ENCODE peak calls at places on chromosomes 12 and 14, in six cellular contexts. S is fibroblast of gingiva; X is stimulated activated CD4-positive, alpha-beta T cell treated with anti-CD3 and anti-CD28 coated beads, TNF-alpha, amount 100 ng/mL, for 4 hours; B is fibroblast of mammary gland; O is NCI-H146; C is endothelial cell. Y is an unnamed sample.

GRCh38 chr14:99038401-99038800 is 233.6 kb downstream of the BCL11B start:
- DNase-seq in X (no peak), O (no peak), C (no peak), B (peak; percentile 31), S (no peak), Y (no peak)

GRCh38 chr14:55450124-55450523 is 9.7 kb upstream of the TBPL2 start:
- DNase-seq in C (no peak), O (no peak), X (no peak), B (no peak), S (no peak), Y (no peak)

GRCh38 chr12:3152013-3152412 is 74.8 kb downstream of the TSPAN9 start:
- DNase-seq in B (peak; percentile 50), O (no peak), C (peak; percentile 33), X (no peak), S (no peak), Y (peak; percentile 52)

GRCh38 chr14:90405755-90406154 is 8.9 kb downstream of the CALM1 start:
- DNase-seq in B (no peak), S (no peak), O (no peak), C (no peak), X (no peak), Y (no peak)

GRCh38 chr12:19205120-19205519 is 75.6 kb downstream of the PLEKHA5 start:
- DNase-seq in C (no peak), X (no peak), O (peak; percentile 93), S (no peak), B (no peak), Y (peak; percentile 50)

GRCh38 chr12:56721721-56722120 is 3.4 kb downstream of the NACA start:
- DNase-seq in C (no peak), X (no peak), S (no peak), O (no peak), B (no peak), Y (no peak)

GRCh38 chr12:55683676-55684075 is 24.0 kb downstream of the ITGA7 start:
- DNase-seq in S (no peak), B (no peak), C (no peak), O (no peak), X (no peak), Y (no peak)

GRCh38 chr14:76826122-76826521 is at the start of gene LRRC74A:
- DNase-seq in S (no peak), B (no peak), C (no peak), X (no peak), O (no peak), Y (peak; percentile 17)

GRCh38 chr14:69877492-69877891 is 1.7 kb upstream of the SMOC1 start:
- DNase-seq in S (no peak), X (no peak), O (peak; percentile 10), B (peak; percentile 67), C (no peak), Y (peak; percentile 46)

GRCh38 chr12:42255221-42255874 is 17.3 kb upstream of the YAF2 start:
- DNase-seq in O (no peak), X (no peak), B (no peak), S (no peak), C (no peak), Y (no peak)

GRCh38 chr12:45619736-45620135 is 109.8 kb upstream of the ARID2 start:
- DNase-seq in B (no peak), C (no peak), S (no peak), O (no peak), X (no peak), Y (no peak)

GRCh38 chr12:25089738-25090137 is 105.2 kb downstream of the DNAI7 start:
- DNase-seq in C (no peak), S (no peak), X (no peak), O (no peak), B (no peak), Y (no peak)

GRCh38 chr14:71117839-71118743 is 210.8 kb downstream of the PCNX1 start:
- DNase-seq in S (peak; percentile 35), O (no peak), C (no peak), B (peak; percentile 89), X (no peak), Y (peak; percentile 59)

GRCh38 chr14:101191086-101191881 is 287.8 kb upstream of the RTL1 start:
- DNase-seq in S (no peak), B (no peak), X (no peak), O (no peak), C (no peak), Y (no peak)

GRCh38 chr12:115752913-115753726 is 524.4 kb downstream of the MED13L start:
- DNase-seq in S (peak; percentile 75), O (peak; percentile 3), X (no peak), B (peak; percentile 81), C (peak; percentile 50), Y (peak; percentile 81)

GRCh38 chr14:33932526-33933292 is 18.2 kb downstream of the EGLN3 start:
- DNase-seq in O (peak; percentile 1), B (peak; percentile 40), C (no peak), X (no peak), S (no peak), Y (no peak)

GRCh38 chr12:45343269-45344051 is 127.6 kb downstream of the ANO6 start:
- DNase-seq in S (peak; percentile 18), X (no peak), C (no peak), O (no peak), B (peak; percentile 64), Y (peak; percentile 77)

GRCh38 chr12:12007713-12008231 is 63.0 kb upstream of the BCL2L14 start:
- DNase-seq in X (no peak), C (no peak), B (no peak), S (no peak), O (no peak), Y (no peak)